ENCODE peak calls at places on chromosomes 16 and 17, in five cellular contexts. F, H, N, T and O are unnamed samples.

GRCh38 chr16:3074860-3075545 is 9.6 kb downstream of the IL32 start:
- DNase-seq in T (no peak), H (no peak), F (no peak), N (peak; percentile 72), O (no peak)

GRCh38 chr17:60167095-60167741 is 17.4 kb downstream of the CA4 start:
- DNase-seq in T (no peak), N (no peak), F (no peak), H (no peak), O (no peak)

GRCh38 chr17:36682804-36683203 is 81.4 kb downstream of the MRM1 start:
- DNase-seq in H (no peak), F (no peak), N (no peak), T (no peak), O (no peak)

GRCh38 chr17:1423456-1424135 is 23.6 kb upstream of the YWHAE start:
- DNase-seq in N (no peak), H (no peak), F (no peak), T (no peak), O (no peak)

GRCh38 chr17:57456622-57457021 is 200.3 kb downstream of the MSI2 start:
- DNase-seq in T (no peak), H (no peak), N (no peak), F (no peak), O (no peak)

GRCh38 chr17:3944485-3945388 is 19.5 kb downstream of the ATP2A3 start:
- DNase-seq in N (peak; percentile 31), T (peak; percentile 92), F (peak; percentile 49), H (peak; percentile 76), O (peak; percentile 81)

GRCh38 chr16:60929-61878 is 7.6 kb downstream of the SNRNP25 start:
- DNase-seq in N (no peak), F (no peak), H (peak; percentile 15), T (no peak), O (no peak)

GRCh38 chr16:28166394-28167208 is 45.2 kb downstream of the XPO6 start:
- DNase-seq in T (no peak), F (no peak), N (no peak), H (no peak), O (no peak)

GRCh38 chr17:5552841-5553240 is 31.5 kb downstream of the NLRP1 start:
- DNase-seq in N (no peak), T (no peak), F (no peak), H (no peak), O (no peak)

GRCh38 chr16:11435576-11435975 is 90.3 kb downstream of the RMI2 start:
- DNase-seq in T (no peak), F (no peak), H (no peak), N (no peak), O (no peak)

GRCh38 chr17:2982854-2983636 is 80.4 kb downstream of the OR1D5 start:
- DNase-seq in H (peak; percentile 87), F (peak; percentile 81), T (no peak), N (no peak), O (peak; percentile 80)

GRCh38 chr16:2482181-2483107 is 7.5 kb downstream of the TBC1D24 start:
- DNase-seq in T (no peak), H (peak; percentile 78), N (no peak), F (peak; percentile 55), O (no peak)

GRCh38 chr17:69724236-69724635 is 309.7 kb downstream of the MAP2K6 start:
- DNase-seq in N (no peak), T (no peak), H (no peak), F (no peak), O (no peak)

GRCh38 chr16:68839831-68840230 is 3.5 kb upstream of the TANGO6 start:
- DNase-seq in F (no peak), T (no peak), N (no peak), H (no peak), O (no peak)
- H3K4me3 ChIP-seq in F (no peak overlapping the region), T (no peak overlapping the region), N (no peak overlapping the region), H (no peak overlapping the region), O (no peak overlapping the region)

GRCh38 chr17:40605301-40605700 is 40.0 kb upstream of the CCR7 start:
- DNase-seq in H (no peak), F (no peak), T (no peak), N (no peak), O (no peak)
- H3K4me1 ChIP-seq in H (no peaks in the 10 kb centered on the region), F (no peaks in the 10 kb centered on the region), T (peaks cover 4% of the 10 kb centered on the region), N (peaks cover 86% of the 10 kb centered on the region), O (no peaks in the 10 kb centered on the region)

GRCh38 chr17:80053102-80053501 is 16.7 kb downstream of the CCDC40 start:
- DNase-seq in F (no peak), N (no peak), H (no peak), T (no peak), O (no peak)
- H3K4me3 ChIP-seq in F (no peak overlapping the region), N (no peak overlapping the region), H (no peak overlapping the region), T (no peak overlapping the region), O (no peak overlapping the region)

DNA sequence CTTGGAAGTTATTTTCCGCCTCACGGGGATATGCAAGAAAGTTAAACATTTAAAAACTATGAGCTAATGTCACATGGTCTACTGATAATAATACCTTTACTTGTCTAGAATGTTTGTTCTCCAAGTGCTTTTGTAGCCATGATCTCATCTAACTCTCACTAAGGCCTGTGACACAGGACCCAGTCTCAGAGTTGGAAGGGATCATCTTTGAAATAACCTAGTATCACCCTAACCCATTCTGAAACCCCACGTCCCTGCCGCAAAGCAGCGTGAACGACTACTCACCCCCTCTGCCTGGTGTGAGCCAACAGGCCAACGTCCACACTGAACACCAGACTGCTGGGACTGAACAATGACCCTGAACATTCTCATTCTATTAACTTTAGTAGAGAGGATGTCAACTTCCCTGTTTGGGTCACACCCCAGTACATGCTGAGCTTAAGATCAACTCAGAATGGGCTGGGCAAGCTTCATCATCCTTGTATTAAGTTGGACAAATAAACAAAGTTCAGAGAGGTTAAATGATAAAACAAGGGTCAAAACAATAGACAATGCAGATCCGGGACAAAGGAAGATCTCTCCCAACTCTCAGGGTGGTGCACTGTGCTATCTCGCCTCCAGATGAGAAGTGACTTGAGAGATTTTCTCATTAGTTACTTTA is 54.8 kb upstream of the BCAR1 start:
- DNase-seq in T (no peak), H (no peak), F (no peak), N (no peak), O (no peak)
- H3K4me1 ChIP-seq in T (peaks cover 19% of the 10 kb centered on the region), H (peaks cover 25% of the 10 kb centered on the region), F (peaks cover 41% of the 10 kb centered on the region), N (peaks cover 10% of the 10 kb centered on the region), O (peaks cover 19% of the 10 kb centered on the region)

GRCh38 chr17:27460196-27460725 is 4.0 kb downstream of the KSR1 start:
- DNase-seq in T (no peak), F (no peak), N (no peak), H (no peak), O (no peak)
- H3K4me3 ChIP-seq in T (no peak overlapping the region), F (no peak overlapping the region), N (no peak overlapping the region), H (no peak overlapping the region), O (no peak overlapping the region)

GRCh38 chr17:43542854-43543253 is 3.3 kb downstream of the ETV4 start:
- DNase-seq in H (no peak), F (no peak), T (no peak), N (no peak), O (no peak)
- H3K4me1 ChIP-seq in H (peaks cover 8% of the 10 kb centered on the region), F (peaks cover 25% of the 10 kb centered on the region), T (peaks cover 9% of the 10 kb centered on the region), N (peaks cover 20% of the 10 kb centered on the region), O (peaks cover 19% of the 10 kb centered on the region)

GRCh38 chr16:68707341-68708152 is 29.5 kb upstream of the CDH1 start:
- DNase-seq in T (peak; percentile 62), N (no peak), H (no peak), F (no peak), O (peak; percentile 28)
- H3K4me3 ChIP-seq in T (no peak overlapping the region), N (no peak overlapping the region), H (no peak overlapping the region), F (no peak overlapping the region), O (no peak overlapping the region)

DNA sequence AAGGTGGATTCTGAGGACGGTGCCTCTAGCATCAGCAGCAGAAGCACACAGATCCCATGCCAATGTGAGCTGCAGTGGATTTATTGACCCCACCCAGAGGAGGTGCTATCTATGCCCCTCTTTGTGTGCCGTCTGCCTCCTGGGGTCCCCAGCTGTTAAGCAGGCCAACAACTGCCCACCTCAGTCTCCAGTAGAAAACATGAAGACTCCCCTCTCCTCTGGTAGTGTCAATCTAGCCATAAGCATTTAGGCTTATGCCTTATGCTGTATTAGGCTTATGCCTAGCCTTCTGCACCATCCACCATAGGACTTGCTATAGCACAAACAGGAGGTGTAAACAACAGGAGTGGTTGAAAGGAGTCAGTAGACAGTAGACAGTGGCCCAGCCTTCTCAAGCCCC is 417.9 kb upstream of the C16orf82 start:
- DNase-seq in H (no peak), T (no peak), F (no peak), N (no peak), O (no peak)
- H3K4me1 ChIP-seq in H (no peaks in the 10 kb centered on the region), T (no peaks in the 10 kb centered on the region), F (no peaks in the 10 kb centered on the region), N (no peaks in the 10 kb centered on the region), O (no peaks in the 10 kb centered on the region)

DNA sequence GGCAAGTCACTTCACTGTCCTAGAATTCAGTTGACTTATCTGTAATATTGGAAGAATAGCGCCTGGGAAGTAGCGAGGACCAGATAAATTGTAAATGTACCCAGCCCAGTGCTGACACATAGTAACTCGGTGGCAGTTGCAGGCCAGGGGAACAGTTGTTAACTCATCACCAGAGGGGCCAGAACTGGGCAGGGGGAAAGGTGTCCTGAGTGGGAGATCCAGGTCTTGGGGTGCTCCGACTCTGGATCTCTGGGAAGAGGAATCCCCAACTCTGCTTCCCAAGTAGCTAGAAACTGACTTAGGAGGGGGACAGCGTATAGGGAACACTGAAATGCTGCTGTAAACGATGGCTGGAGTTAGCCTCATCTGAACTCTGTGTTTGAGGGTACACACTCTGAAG is 23.0 kb downstream of the BCL7C start:
- DNase-seq in F (no peak), H (no peak), T (no peak), N (no peak), O (no peak)
- H3K4me3 ChIP-seq in F (no peak overlapping the region), H (no peak overlapping the region), T (no peak overlapping the region), N (no peak overlapping the region), O (no peak overlapping the region)

DNA sequence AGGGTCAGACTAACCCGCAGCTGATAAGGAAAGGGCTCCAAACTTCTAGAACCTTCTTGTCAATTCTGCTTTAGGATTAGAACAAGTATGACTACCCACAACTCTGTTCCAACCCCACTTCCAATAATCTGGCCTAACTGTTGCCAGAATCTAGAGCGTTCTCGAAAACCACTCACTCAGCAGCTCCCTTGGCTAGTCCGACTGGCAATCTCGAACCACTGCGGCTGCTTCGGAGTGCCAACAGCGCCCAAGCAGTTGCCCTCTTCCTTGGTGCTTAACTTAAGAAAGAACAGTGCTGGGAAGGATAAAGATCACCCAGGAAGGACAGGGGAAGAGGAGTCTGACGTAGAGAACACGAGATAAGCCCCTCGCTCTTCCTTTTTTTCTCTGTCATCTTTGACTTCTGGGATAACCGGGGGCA is 818 bp downstream of the DNAJC7 start:
- DNase-seq in F (no peak), H (no peak), T (no peak), N (peak; percentile 2), O (no peak)
- H3K4me1 ChIP-seq in F (peaks cover 69% of the 10 kb centered on the region), H (peaks cover 52% of the 10 kb centered on the region), T (peaks cover 13% of the 10 kb centered on the region), N (peaks cover 24% of the 10 kb centered on the region), O (peaks cover 80% of the 10 kb centered on the region)